ENCODE peak calls at places on chromosomes 3 and 15, in four cellular contexts. One of them, this sample, is unnamed.

GRCh38 chr15:64019764-64020163 is 26.5 kb downstream of the DAPK2 start:
- DNase-seq in breast epithelium: peak; percentile 60
- DNase-seq in A549: no peak
- DNase-seq in adrenal gland: no peak
- DNase-seq in this sample: no peak

GRCh38 chr3:25151497-25151896 is 276.6 kb upstream of the RARB start:
- DNase-seq in A549: no peak
- DNase-seq in adrenal gland: no peak
- DNase-seq in breast epithelium: no peak
- DNase-seq in this sample: no peak

GRCh38 chr3:141410861-141411771 is 42.8 kb downstream of the ZBTB38 start:
- DNase-seq in breast epithelium: no peak
- DNase-seq in A549: no peak
- DNase-seq in adrenal gland: peak; percentile 55
- DNase-seq in this sample: no peak

GRCh38 chr3:107446706-107447105 is 69.5 kb downstream of the CCDC54 start:
- DNase-seq in A549: no peak
- DNase-seq in adrenal gland: no peak
- DNase-seq in breast epithelium: no peak
- DNase-seq in this sample: no peak

GRCh38 chr3:144831955-144832716 is 860.5 kb downstream of the DIPK2A start:
- DNase-seq in breast epithelium: no peak
- DNase-seq in A549: no peak
- DNase-seq in adrenal gland: no peak
- DNase-seq in this sample: no peak

GRCh38 chr3:63967675-63968611 is 55.4 kb downstream of the PSMD6 start:
- DNase-seq in A549: no peak
- DNase-seq in breast epithelium: no peak
- DNase-seq in adrenal gland: peak; percentile 29
- DNase-seq in this sample: no peak

GRCh38 chr15:69713726-69714559 is 261.3 kb downstream of the RPLP1 start:
- DNase-seq in breast epithelium: no peak
- DNase-seq in adrenal gland: no peak
- DNase-seq in A549: no peak
- DNase-seq in this sample: no peak

GRCh38 chr3:193743702-193744047 is 150.7 kb downstream of the OPA1 start:
- DNase-seq in breast epithelium: no peak
- DNase-seq in adrenal gland: no peak
- DNase-seq in A549: no peak
- DNase-seq in this sample: no peak

GRCh38 chr3:5181479-5182141 is 5.9 kb upstream of the EDEM1 start:
- DNase-seq in breast epithelium: no peak
- DNase-seq in adrenal gland: no peak
- DNase-seq in A549: no peak
- DNase-seq in this sample: no peak

GRCh38 chr15:47360296-47360695 is 357.0 kb upstream of the SEMA6D start:
- DNase-seq in adrenal gland: no peak
- DNase-seq in breast epithelium: no peak
- DNase-seq in A549: no peak
- DNase-seq in this sample: no peak

GRCh38 chr3:163129287-163129686 is 1632.7 kb downstream of the OTOL1 start:
- DNase-seq in A549: no peak
- DNase-seq in adrenal gland: no peak
- DNase-seq in breast epithelium: no peak
- DNase-seq in this sample: no peak

GRCh38 chr3:123084192-123084591 is 17.4 kb downstream of the PDIA5 start:
- DNase-seq in A549: no peak
- DNase-seq in breast epithelium: no peak
- DNase-seq in adrenal gland: no peak
- DNase-seq in this sample: no peak

GRCh38 chr3:194955979-194956696 is 270.5 kb downstream of the FAM43A start:
- DNase-seq in breast epithelium: no peak
- DNase-seq in A549: no peak
- DNase-seq in adrenal gland: no peak
- DNase-seq in this sample: no peak

GRCh38 chr3:128313936-128314335 is 152.8 kb downstream of the DNAJB8 start:
- DNase-seq in A549: no peak
- DNase-seq in adrenal gland: no peak
- DNase-seq in breast epithelium: no peak
- DNase-seq in this sample: no peak

GRCh38 chr3:172040078-172040975 is 949 bp downstream of the FNDC3B start:
- DNase-seq in A549: peak; percentile 51
- DNase-seq in adrenal gland: peak; percentile 90
- DNase-seq in breast epithelium: peak; percentile 74
- DNase-seq in this sample: peak; percentile 95

GRCh38 chr3:150681037-150681436 is 22.7 kb downstream of the ERICH6 start:
- DNase-seq in adrenal gland: no peak
- DNase-seq in A549: no peak
- DNase-seq in breast epithelium: no peak
- DNase-seq in this sample: no peak

GRCh38 chr3:23105048-23105447 is 98.1 kb upstream of the UBE2E2 start:
- DNase-seq in adrenal gland: no peak
- DNase-seq in A549: no peak
- DNase-seq in breast epithelium: no peak
- DNase-seq in this sample: no peak

GRCh38 chr3:155188036-155188435 is 105.4 kb downstream of the STRIT1 start:
- DNase-seq in adrenal gland: no peak
- DNase-seq in breast epithelium: no peak
- DNase-seq in A549: no peak
- DNase-seq in this sample: no peak

GRCh38 chr3:73255609-73256029 is 194.2 kb downstream of the EBLN2 start:
- DNase-seq in breast epithelium: no peak
- DNase-seq in adrenal gland: no peak
- DNase-seq in A549: no peak
- DNase-seq in this sample: no peak

GRCh38 chr3:125121246-125122010 is 65.6 kb upstream of the HEG1 start:
- DNase-seq in breast epithelium: no peak
- DNase-seq in adrenal gland: no peak
- DNase-seq in A549: no peak
- DNase-seq in this sample: no peak

GRCh38 chr3:5036858-5037257 is 57.6 kb downstream of the BHLHE40 start:
- DNase-seq in A549: no peak
- DNase-seq in adrenal gland: no peak
- DNase-seq in breast epithelium: no peak
- DNase-seq in this sample: no peak

GRCh38 chr3:42769477-42770131 is 3.4 kb downstream of the CCDC13 start:
- DNase-seq in breast epithelium: no peak
- DNase-seq in adrenal gland: no peak
- DNase-seq in A549: no peak
- DNase-seq in this sample: no peak

GRCh38 chr3:102083971-102084370 is 234.7 kb downstream of the NFKBIZ start:
- DNase-seq in adrenal gland: no peak
- DNase-seq in A549: no peak
- DNase-seq in breast epithelium: no peak
- DNase-seq in this sample: no peak

GRCh38 chr3:169634618-169635236 is 28.8 kb downstream of the MECOM start:
- DNase-seq in A549: no peak
- DNase-seq in breast epithelium: no peak
- DNase-seq in adrenal gland: no peak
- DNase-seq in this sample: peak; percentile 74

GRCh38 chr3:43581343-43581742 is 40.5 kb downstream of the ANO10 start:
- DNase-seq in A549: no peak
- DNase-seq in breast epithelium: no peak
- DNase-seq in adrenal gland: no peak
- DNase-seq in this sample: no peak

GRCh38 chr15:99431661-99432091 is 134.1 kb upstream of the MEF2A start:
- DNase-seq in adrenal gland: no peak
- DNase-seq in breast epithelium: peak; percentile 12
- DNase-seq in A549: no peak
- DNase-seq in this sample: peak; percentile 37

GRCh38 chr3:172397716-172398405 is 50.4 kb downstream of the GHSR start:
- DNase-seq in A549: peak; percentile 7
- DNase-seq in breast epithelium: no peak
- DNase-seq in adrenal gland: no peak
- DNase-seq in this sample: no peak

GRCh38 chr15:38149315-38149714 is 103.3 kb upstream of the SPRED1 start:
- DNase-seq in breast epithelium: no peak
- DNase-seq in A549: no peak
- DNase-seq in adrenal gland: no peak
- DNase-seq in this sample: no peak

GRCh38 chr3:129606522-129607390 is at the start of gene PLXND1:
- DNase-seq in breast epithelium: no peak
- DNase-seq in A549: peak; percentile 53
- DNase-seq in adrenal gland: peak; percentile 69
- DNase-seq in this sample: peak; percentile 91

GRCh38 chr3:132064114-132064513 is 29.3 kb upstream of the CPNE4 start:
- DNase-seq in breast epithelium: no peak
- DNase-seq in adrenal gland: no peak
- DNase-seq in A549: no peak
- DNase-seq in this sample: no peak

GRCh38 chr15:68292967-68293366 is 15.4 kb downstream of the FEM1B start:
- DNase-seq in adrenal gland: no peak
- DNase-seq in breast epithelium: no peak
- DNase-seq in A549: no peak
- DNase-seq in this sample: no peak

GRCh38 chr3:46695177-46695961 is 1.9 kb upstream of the ALS2CL start:
- DNase-seq in adrenal gland: peak; percentile 53
- DNase-seq in breast epithelium: no peak
- DNase-seq in A549: peak; percentile 31
- DNase-seq in this sample: peak; percentile 85

GRCh38 chr3:170420307-170420821 is 1.7 kb downstream of the CLDN11 start:
- DNase-seq in breast epithelium: no peak
- DNase-seq in adrenal gland: no peak
- DNase-seq in A549: no peak
- DNase-seq in this sample: no peak

GRCh38 chr3:177483182-177483967 is 286.1 kb upstream of the TBL1XR1 start:
- DNase-seq in adrenal gland: no peak
- DNase-seq in breast epithelium: no peak
- DNase-seq in A549: no peak
- DNase-seq in this sample: no peak

GRCh38 chr3:129611812-129612349 is 5.4 kb upstream of the PLXND1 start:
- DNase-seq in breast epithelium: no peak
- DNase-seq in adrenal gland: no peak
- DNase-seq in A549: no peak
- DNase-seq in this sample: no peak

GRCh38 chr3:166324401-166324800 is 487.2 kb upstream of the BCHE start:
- DNase-seq in breast epithelium: no peak
- DNase-seq in A549: no peak
- DNase-seq in adrenal gland: no peak
- DNase-seq in this sample: no peak

GRCh38 chr15:51780636-51781035 is 29.2 kb downstream of the TMOD2 start:
- DNase-seq in adrenal gland: no peak
- DNase-seq in A549: no peak
- DNase-seq in breast epithelium: no peak
- DNase-seq in this sample: no peak

GRCh38 chr3:73144828-73145227 is 83.4 kb downstream of the EBLN2 start:
- DNase-seq in A549: no peak
- DNase-seq in adrenal gland: no peak
- DNase-seq in breast epithelium: no peak
- DNase-seq in this sample: no peak

DNA sequence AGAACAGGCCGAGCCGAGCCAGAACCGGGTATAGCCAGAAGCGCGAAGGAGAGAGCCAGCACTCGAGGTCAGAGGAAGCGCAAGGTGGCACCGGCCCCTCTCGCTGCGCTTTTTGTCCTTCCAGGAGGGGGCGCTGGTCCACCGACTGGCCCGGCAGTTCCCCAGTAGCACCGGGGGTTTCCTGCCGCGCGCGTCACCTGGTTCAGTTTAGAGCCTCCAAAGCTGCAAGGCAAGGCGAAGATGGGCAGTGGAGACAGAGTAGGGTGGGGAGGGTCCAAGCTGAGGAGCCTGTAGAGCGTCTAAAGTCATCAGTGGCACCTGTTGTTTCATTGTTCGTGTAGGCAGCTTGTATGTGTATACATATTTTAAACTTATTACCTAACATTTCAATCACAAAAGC is 7.6 kb upstream of the NR2E3 start:
- DNase-seq in adrenal gland: no peak
- DNase-seq in breast epithelium: no peak
- DNase-seq in A549: no peak
- DNase-seq in this sample: no peak
- TF ChIP-seq CTCF in adrenal gland: peak; percentile 41
- TF ChIP-seq CTCF in breast epithelium: no peak
- TF ChIP-seq CTCF in A549: peak; percentile 34
- TF ChIP-seq CTCF in this sample: no peak

DNA sequence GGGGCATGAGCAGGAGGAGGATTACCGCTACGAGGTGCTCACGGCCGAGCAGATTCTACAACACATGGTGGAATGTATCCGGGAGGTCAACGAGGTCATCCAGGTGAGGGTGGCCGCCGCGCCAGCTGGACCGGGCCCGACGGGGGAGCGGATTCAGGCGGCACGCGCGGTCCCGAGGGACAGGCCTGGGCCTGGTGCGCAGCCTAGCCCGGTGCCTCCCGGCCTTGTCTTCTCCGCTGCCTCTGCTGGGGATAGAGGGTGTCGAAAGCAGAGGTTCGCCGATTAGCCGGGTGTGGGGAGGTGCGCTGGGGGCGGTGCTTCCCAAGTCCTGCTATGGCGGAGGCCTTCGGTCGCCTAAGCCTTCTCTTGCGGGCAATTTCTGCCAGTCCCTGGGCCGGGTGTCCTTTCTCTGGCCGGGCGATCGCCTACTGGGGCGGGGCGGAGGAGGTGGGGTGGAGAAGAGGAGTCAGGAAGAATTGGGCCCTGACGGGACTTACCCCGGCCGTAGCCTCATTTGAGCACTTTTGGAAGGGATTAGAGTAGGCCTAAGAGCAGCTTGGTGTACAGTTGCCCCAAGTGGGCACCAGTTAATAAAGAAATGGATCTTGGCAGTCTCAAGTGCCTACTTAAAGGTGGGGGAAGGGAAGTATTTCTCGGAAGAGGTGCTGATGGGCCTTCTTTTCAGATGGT is 927 bp downstream of the ARIH1 start:
- DNase-seq in adrenal gland: peak; percentile 77
- DNase-seq in breast epithelium: peak; percentile 78
- DNase-seq in A549: peak; percentile 70
- DNase-seq in this sample: peak; percentile 90
- H3K4me3 ChIP-seq in adrenal gland: peak overlapping the region; percentile 93
- H3K4me3 ChIP-seq in breast epithelium: peak overlapping the region; percentile 88
- H3K4me3 ChIP-seq in A549: peak overlapping the region; percentile 81
- H3K4me3 ChIP-seq in this sample: peak overlapping the region; percentile 76

DNA sequence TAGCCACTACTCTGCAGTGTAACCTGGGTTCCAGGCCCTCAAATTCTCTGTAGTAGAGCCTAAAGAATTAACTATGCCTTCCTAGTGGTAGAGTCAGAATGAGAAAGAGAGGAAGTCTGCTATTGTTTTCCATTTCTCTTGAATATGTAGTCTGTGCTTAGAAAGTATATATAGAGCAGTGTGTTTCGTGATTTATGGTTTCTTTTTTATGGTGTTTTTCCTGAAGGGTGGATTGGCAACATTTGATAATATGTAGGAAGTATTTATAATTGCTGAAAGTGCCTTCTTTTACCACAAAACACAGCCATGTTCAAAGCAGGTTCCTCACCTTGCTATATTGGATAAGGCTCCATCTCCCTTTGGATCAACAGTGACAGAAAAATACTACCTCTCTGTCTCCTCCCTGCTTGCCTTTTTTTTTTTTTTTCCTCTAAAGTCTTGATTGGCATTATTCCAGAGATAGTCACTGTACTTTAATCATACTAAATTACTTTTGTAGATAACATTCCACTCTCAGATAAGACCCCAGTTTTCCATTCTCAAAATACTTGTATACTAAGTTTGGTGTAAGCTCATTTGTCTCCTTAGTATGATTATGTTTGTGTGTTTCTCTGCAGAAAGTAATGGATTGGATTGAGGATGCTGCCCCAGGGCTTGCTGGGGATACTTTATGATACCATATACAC is 47.8 kb downstream of the IQGAP1 start:
- DNase-seq in adrenal gland: no peak
- DNase-seq in breast epithelium: no peak
- DNase-seq in A549: no peak
- DNase-seq in this sample: no peak
- H3K27ac ChIP-seq in adrenal gland: no peak overlapping the region
- H3K27ac ChIP-seq in breast epithelium: peak overlapping the region; percentile 54
- H3K27ac ChIP-seq in A549: no peak overlapping the region
- H3K27ac ChIP-seq in this sample: no peak overlapping the region

GRCh38 chr15:100902436-100903190 is 16.5 kb upstream of the LRRK1 start:
- DNase-seq in A549: no peak
- DNase-seq in breast epithelium: peak; percentile 93
- DNase-seq in adrenal gland: peak; percentile 66
- DNase-seq in this sample: peak; percentile 83
- TF ChIP-seq CTCF in A549: no peak
- TF ChIP-seq CTCF in breast epithelium: no peak
- TF ChIP-seq CTCF in adrenal gland: no peak
- TF ChIP-seq CTCF in this sample: no peak

This sample was measured in upper lobe of right lung.